ENCODE peak calls at places on chromosome 3, in four cellular contexts. X is fibroblast of lung, F is MM.1S, K is PC-3. R is an unnamed sample.
A peak's percentile ranks its signal among the peaks of the same experiment; 100 is the strongest.

GRCh38 chr3:84960581-84960980 is 1.8 kb downstream of the CADM2 start:
- DNase-seq in X (no peak), F (no peak), K (no peak), R (no peak)

GRCh38 chr3:99810403-99810802 is 7.3 kb upstream of the CMSS1 start:
- DNase-seq in X (no peak), F (no peak), K (no peak), R (no peak)

GRCh38 chr3:72320911-72321385 is 527.3 kb downstream of the SHQ1 start:
- DNase-seq in X (peak; percentile 66), F (no peak), K (no peak), R (no peak)

GRCh38 chr3:45890405-45890804 is 4.1 kb downstream of the CCR9 start:
- DNase-seq in X (no peak), F (no peak), K (peak; percentile 44), R (no peak)

GRCh38 chr3:183116051-183116614 is 16.8 kb upstream of the MCCC1 start:
- DNase-seq in X (no peak), F (peak; percentile 100), K (peak; percentile 48), R (no peak)

GRCh38 chr3:178022599-178022998 is 513.6 kb upstream of the KCNMB2 start:
- DNase-seq in X (no peak), F (no peak), K (no peak), R (peak; percentile 7)

GRCh38 chr3:126267169-126267975 is 87.0 kb upstream of the ALDH1L1 start:
- DNase-seq in X (peak; percentile 93), F (no peak), K (peak; percentile 56), R (peak; percentile 35)

GRCh38 chr3:97942801-97943546 is 29.3 kb downstream of the RIOX2 start:
- DNase-seq in X (no peak), F (no peak), K (no peak), R (no peak)

GRCh38 chr3:154430014-154430413 is at the start of gene GPR149:
- DNase-seq in X (no peak), F (no peak), K (no peak), R (peak; percentile 23)

GRCh38 chr3:179882322-179882721 is 154.4 kb downstream of the PEX5L start:
- DNase-seq in X (no peak), F (peak; percentile 84), K (no peak), R (no peak)

GRCh38 chr3:65633018-65633417 is 405.7 kb downstream of the MAGI1 start:
- DNase-seq in X (no peak), F (no peak), K (no peak), R (no peak)

GRCh38 chr3:109339186-109339585 is 1.8 kb upstream of the DPPA4 start:
- DNase-seq in X (no peak), F (no peak), K (no peak), R (no peak)

GRCh38 chr3:172082820-172083513 is 43.6 kb downstream of the FNDC3B start:
- DNase-seq in X (no peak), F (no peak), K (no peak), R (no peak)
- H3K79me2 ChIP-seq in X (peaks cover 81% of the 10 kb centered on the region), F (peaks cover 99% of the 10 kb centered on the region), K (peaks cover 99% of the 10 kb centered on the region), R (peaks cover 60% of the 10 kb centered on the region)

GRCh38 chr3:47979070-47979469 is 37.1 kb downstream of the MAP4 start:
- DNase-seq in X (no peak), F (no peak), K (no peak), R (no peak)
- H3K79me2 ChIP-seq in X (peaks cover 49% of the 10 kb centered on the region), F (peaks cover 6% of the 10 kb centered on the region), K (peaks cover 54% of the 10 kb centered on the region), R (peaks cover 62% of the 10 kb centered on the region)

DNA sequence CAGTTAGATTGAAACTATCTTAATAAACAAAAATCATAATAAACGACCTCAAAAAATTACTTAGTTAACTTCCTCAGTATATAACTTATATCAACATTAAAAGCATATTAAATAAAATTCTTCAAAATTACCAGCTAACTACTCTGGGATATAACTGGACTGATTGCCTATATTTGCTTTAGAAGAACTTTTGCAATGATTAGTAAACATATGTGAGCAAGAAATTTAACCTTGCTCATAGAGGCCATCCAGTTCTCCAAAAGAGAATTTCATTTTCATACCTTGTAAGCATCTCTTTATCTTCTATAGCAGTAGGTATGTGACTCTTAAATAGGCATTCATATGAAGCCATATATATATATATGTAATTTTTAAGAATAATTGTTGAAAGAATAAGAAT is 24.9 kb downstream of the MBNL1 start:
- DNase-seq in X (no peak), F (no peak), K (no peak), R (no peak)
- H3K79me2 ChIP-seq in X (peaks cover 98% of the 10 kb centered on the region), F (peaks cover 100% of the 10 kb centered on the region), K (peaks cover 100% of the 10 kb centered on the region), R (peaks cover 100% of the 10 kb centered on the region)

DNA sequence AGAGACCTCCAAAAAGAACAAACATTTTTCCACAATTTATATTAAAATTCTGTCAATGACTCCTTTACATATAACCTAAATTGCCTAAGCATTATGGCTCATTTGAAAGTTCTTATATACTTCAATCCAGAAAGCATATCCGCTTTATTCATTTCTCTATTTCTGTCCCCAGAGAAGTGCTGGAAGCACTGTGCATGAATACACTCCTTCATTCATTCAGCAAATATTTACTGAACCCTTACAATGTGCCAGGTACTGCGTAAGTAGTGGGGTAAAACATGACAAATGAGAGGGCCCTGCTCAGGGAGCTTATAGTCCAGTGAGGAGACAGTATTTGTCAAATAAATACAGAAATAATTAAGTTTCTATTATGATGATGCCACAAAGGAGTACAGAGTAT is 3.3 kb downstream of the PDCD10 start:
- DNase-seq in X (no peak), F (no peak), K (no peak), R (no peak)
- H3K79me2 ChIP-seq in X (peaks cover 77% of the 10 kb centered on the region), F (peaks cover 86% of the 10 kb centered on the region), K (peaks cover 81% of the 10 kb centered on the region), R (peaks cover 80% of the 10 kb centered on the region)

GRCh38 chr3:172102883-172103310 is 63.5 kb downstream of the FNDC3B start:
- DNase-seq in X (no peak), F (no peak), K (no peak), R (no peak)

GRCh38 chr3:172102123-172102882 is 62.9 kb downstream of the FNDC3B start:
- DNase-seq in X (no peak), F (peak; percentile 89), K (no peak), R (no peak)

GRCh38 chr3:172100482-172100881 is 61.1 kb downstream of the FNDC3B start:
- DNase-seq in X (no peak), F (peak; percentile 94), K (no peak), R (no peak)

GRCh38 chr3:172099495-172099808 is 60.1 kb downstream of the FNDC3B start:
- DNase-seq in X (no peak), F (no peak), K (no peak), R (no peak)

DNA sequence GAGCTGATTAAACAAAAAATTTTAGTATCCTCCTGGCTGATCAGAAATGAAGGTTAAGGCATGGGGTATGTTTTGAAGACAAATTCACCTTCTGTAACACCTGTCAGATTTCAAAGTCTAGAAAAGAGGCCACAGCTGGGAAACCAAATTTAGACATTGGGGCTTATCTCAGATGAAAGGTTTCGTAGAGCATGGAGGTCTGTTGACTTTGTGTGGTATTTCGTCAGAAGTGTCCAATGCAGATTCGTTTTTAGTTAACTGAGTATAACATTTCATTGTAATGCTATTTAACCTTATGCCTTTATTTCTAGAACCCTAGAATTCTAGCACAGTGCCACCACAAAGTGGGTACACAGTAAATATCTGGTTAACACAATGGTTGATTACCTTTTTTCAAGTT is 61.7 kb downstream of the FNDC3B start:
- DNase-seq in X (no peak), F (peak; percentile 97), K (no peak), R (no peak)
- H3K79me2 ChIP-seq in X (peaks cover 89% of the 10 kb centered on the region), F (peaks cover 88% of the 10 kb centered on the region), K (peaks cover 94% of the 10 kb centered on the region), R (peaks cover 67% of the 10 kb centered on the region)

DNA sequence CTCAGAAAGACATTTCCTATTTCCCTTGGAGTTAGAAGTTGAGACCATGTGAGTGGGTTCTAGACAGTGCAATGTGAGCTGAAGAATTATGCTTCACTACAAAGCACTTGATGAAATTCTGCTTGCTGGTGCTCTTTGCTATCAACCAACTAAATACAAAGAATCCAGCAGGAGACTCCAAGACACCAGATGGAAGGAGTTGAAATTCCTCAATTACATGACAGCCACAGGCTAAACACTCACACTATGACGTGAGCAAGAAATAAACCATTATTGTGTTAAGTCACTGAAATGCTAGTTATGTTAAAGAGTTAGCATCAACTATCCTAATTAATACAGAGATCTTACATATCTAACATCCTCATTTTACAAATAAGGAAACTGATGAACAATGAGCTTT is 8.2 kb upstream of the MAP4 start:
- DNase-seq in X (peak; percentile 37), F (no peak), K (no peak), R (no peak)
- H3K79me2 ChIP-seq in X (peaks cover 86% of the 10 kb centered on the region), F (peaks cover 63% of the 10 kb centered on the region), K (peaks cover 91% of the 10 kb centered on the region), R (peaks cover 95% of the 10 kb centered on the region)

GRCh38 chr3:81837071-81837593 is 75.7 kb upstream of the GBE1 start:
- DNase-seq in X (peak; percentile 17), F (no peak), K (peak; percentile 62), R (no peak)
- H3K79me2 ChIP-seq in X (no peaks in the 10 kb centered on the region), F (no peaks in the 10 kb centered on the region), K (no peaks in the 10 kb centered on the region), R (no peaks in the 10 kb centered on the region)

GRCh38 chr3:188166471-188166870 is 12.5 kb downstream of the LPP start:
- DNase-seq in X (no peak), F (no peak), K (no peak), R (no peak)
- H3K79me2 ChIP-seq in X (peaks cover 83% of the 10 kb centered on the region), F (no peaks in the 10 kb centered on the region), K (peaks cover 93% of the 10 kb centered on the region), R (peaks cover 86% of the 10 kb centered on the region)

GRCh38 chr3:173639098-173639497 is 241.6 kb downstream of the NLGN1 start:
- DNase-seq in X (no peak), F (no peak), K (no peak), R (no peak)
- H3K79me2 ChIP-seq in X (no peaks in the 10 kb centered on the region), F (no peaks in the 10 kb centered on the region), K (no peaks in the 10 kb centered on the region), R (no peaks in the 10 kb centered on the region)